ENCODE peak calls at places on chromosomes 7 and 10, in seven cellular contexts. A, S, Z, B, Y, N and W are unnamed samples.

GRCh38 chr7:82740246-82740848 is 296.8 kb upstream of the CACNA2D1 start:
- DNase-seq in S (no peak), B (peak; percentile 29), A (peak; percentile 71), N (no peak), Y (peak; percentile 57), Z (peak; percentile 71), W (peak; percentile 46)

GRCh38 chr10:89479255-89479654 is 56.1 kb downstream of the SLC16A12 start:
- DNase-seq in N (no peak), S (no peak), A (peak; percentile 62), Y (no peak), Z (no peak), B (no peak), W (peak; percentile 76)

GRCh38 chr7:15104411-15105092 is 202.0 kb upstream of the DGKB start:
- DNase-seq in Y (no peak), B (no peak), S (no peak), A (no peak), Z (no peak), N (no peak), W (peak; percentile 14)

GRCh38 chr7:84688671-84689070 is 494.1 kb upstream of the SEMA3A start:
- DNase-seq in N (no peak), S (no peak), A (peak; percentile 51), B (no peak), Y (no peak), Z (peak; percentile 69), W (no peak)

GRCh38 chr10:21292763-21293517 is 232.5 kb downstream of the SKIDA1 start:
- DNase-seq in N (peak; percentile 16), S (no peak), Y (peak; percentile 99), B (no peak), Z (peak; percentile 96), A (peak; percentile 98), W (peak; percentile 97)

GRCh38 chr7:51121945-51122425 is 194.6 kb downstream of the COBL start:
- DNase-seq in S (no peak), A (peak; percentile 16), Z (no peak), B (peak; percentile 85), N (no peak), Y (no peak), W (no peak)

GRCh38 chr10:95333997-95334792 is 43.4 kb upstream of the PDLIM1 start:
- DNase-seq in N (no peak), B (no peak), Z (peak; percentile 98), S (no peak), A (peak; percentile 98), Y (no peak), W (peak; percentile 92)

GRCh38 chr7:46247622-46248181 is 326.6 kb upstream of the IGFBP3 start:
- DNase-seq in Y (no peak), A (no peak), B (no peak), Z (no peak), N (no peak), S (no peak), W (no peak)

GRCh38 chr7:48183370-48183743 is 12.1 kb downstream of the ABCA13 start:
- DNase-seq in Z (no peak), Y (no peak), S (no peak), N (no peak), A (no peak), B (no peak), W (peak; percentile 56)

GRCh38 chr10:72762042-72762441 is 70.1 kb downstream of the MCU start:
- DNase-seq in Z (no peak), B (no peak), N (no peak), S (no peak), Y (no peak), A (no peak), W (no peak)

GRCh38 chr7:122702872-122703510 is at the start of gene RNF148:
- DNase-seq in N (no peak), S (no peak), Z (no peak), Y (peak; percentile 57), A (no peak), B (no peak), W (no peak)

GRCh38 chr10:70909326-70909935 is 21.1 kb upstream of the PCBD1 start:
- DNase-seq in S (no peak), A (no peak), B (no peak), N (no peak), Z (no peak), Y (no peak), W (no peak)

GRCh38 chr7:143512488-143513340 is 35.0 kb downstream of the TAS2R41 start:
- DNase-seq in B (no peak), S (no peak), A (no peak), N (no peak), Z (no peak), Y (no peak), W (no peak)

GRCh38 chr10:119896937-119897336 is 4.4 kb downstream of the SEC23IP start:
- DNase-seq in S (no peak), Z (no peak), Y (peak; percentile 46), A (peak; percentile 65), B (no peak), N (no peak), W (peak; percentile 5)